ENCODE peak calls at places on chromosomes 7 and 10, in nine cellular contexts. L, Q, R, B, S, O, W, Z and M are unnamed samples. For H3K36me3, the result is how much of the 10 kb centered on the place peaks cover.

GRCh38 chr7:143285454-143285756 is 647 bp downstream of the TMEM139 start:
- DNase-seq in Z (no peak), B (no peak), S (peak), O (no peak), W (peak), L (no peak), R (no peak), Q (no peak), M (no peak)

GRCh38 chr10:10482613-10483012 is 535.1 kb upstream of the CELF2 start:
- DNase-seq in B (no peak), Q (no peak), O (no peak), S (no peak), Z (no peak), W (no peak), L (no peak), R (no peak), M (no peak)

GRCh38 chr10:71533936-71534335 is 137.2 kb downstream of the CDH23 start:
- DNase-seq in Z (no peak), W (no peak), Q (no peak), L (no peak), B (no peak), R (no peak), O (no peak), S (no peak), M (no peak)

GRCh38 chr10:33661580-33662269 is 327.3 kb upstream of the NRP1 start:
- DNase-seq in S (peak), W (peak), Z (no peak), Q (no peak), R (peak), B (peak), L (peak), O (peak), M (no peak)

GRCh38 chr10:79241990-79242619 is 105.2 kb upstream of the PPIF start:
- DNase-seq in Z (peak), B (peak), L (peak), Q (peak), R (peak), S (peak), O (peak), W (peak), M (no peak)

GRCh38 chr7:157645539-157645938 is 308.7 kb downstream of the DNAJB6 start:
- DNase-seq in Z (no peak), W (no peak), Q (no peak), L (no peak), O (no peak), S (no peak), R (peak), B (no peak), M (no peak)

GRCh38 chr7:5231811-5232484 is 41.9 kb downstream of the WIPI2 start:
- DNase-seq in O (peak), Q (no peak), Z (no peak), L (no peak), R (no peak), B (no peak), W (no peak), S (peak), M (no peak)

GRCh38 chr7:66557214-66558200 is 71.2 kb upstream of the KCTD7 start:
- DNase-seq in R (peak), W (peak), B (peak), L (peak), Q (peak), Z (peak), S (peak), O (peak), M (peak)

GRCh38 chr10:71985542-71986250 is 21.5 kb downstream of the CHST3 start:
- DNase-seq in L (no peak), S (peak), Z (no peak), Q (no peak), W (no peak), R (peak), O (peak), B (peak), M (no peak)

GRCh38 chr7:35714862-35715261 is 19.9 kb upstream of the HERPUD2 start:
- DNase-seq in W (no peak), R (no peak), B (no peak), O (no peak), S (no peak), L (no peak), Q (no peak), Z (no peak), M (no peak)

GRCh38 chr10:65032867-65033769 is 1511.9 kb downstream of the REEP3 start:
- DNase-seq in Q (no peak), L (no peak), R (no peak), B (no peak), W (no peak), O (no peak), S (no peak), Z (no peak), M (no peak)

GRCh38 chr10:69497611-69498390 is 46.5 kb downstream of the TSPAN15 start:
- DNase-seq in R (no peak), Z (no peak), Q (no peak), S (peak), W (no peak), O (no peak), B (no peak), L (peak), M (no peak)

GRCh38 chr7:138449580-138449979 is 10.5 kb upstream of the TRIM24 start:
- DNase-seq in O (no peak), B (peak), Z (peak), L (no peak), R (no peak), W (no peak), S (no peak), Q (no peak), M (peak)

GRCh38 chr7:118478236-118478635 is 253.7 kb downstream of the ANKRD7 start:
- DNase-seq in W (no peak), R (no peak), O (no peak), Q (no peak), S (no peak), L (no peak), Z (no peak), B (no peak), M (no peak)

GRCh38 chr10:25766687-25767221 is 167.3 kb upstream of the MYO3A start:
- DNase-seq in S (no peak), R (no peak), O (no peak), L (no peak), B (peak), Q (no peak), W (no peak), Z (no peak), M (no peak)

GRCh38 chr7:36994456-36995112 is 270.3 kb upstream of the AOAH start:
- DNase-seq in L (no peak), S (no peak), Q (no peak), R (no peak), Z (no peak), O (no peak), B (no peak), W (no peak), M (no peak)

GRCh38 chr7:115933463-115933862 is 97.1 kb downstream of the TFEC start:
- DNase-seq in Z (no peak), W (no peak), R (no peak), S (no peak), Q (no peak), O (no peak), B (no peak), L (no peak), M (peak)
- H3K4me3 ChIP-seq in Z (no peak), W (no peak), R (no peak), S (no peak), Q (no peak), O (no peak), B (no peak), L (no peak), M (no peak)

DNA sequence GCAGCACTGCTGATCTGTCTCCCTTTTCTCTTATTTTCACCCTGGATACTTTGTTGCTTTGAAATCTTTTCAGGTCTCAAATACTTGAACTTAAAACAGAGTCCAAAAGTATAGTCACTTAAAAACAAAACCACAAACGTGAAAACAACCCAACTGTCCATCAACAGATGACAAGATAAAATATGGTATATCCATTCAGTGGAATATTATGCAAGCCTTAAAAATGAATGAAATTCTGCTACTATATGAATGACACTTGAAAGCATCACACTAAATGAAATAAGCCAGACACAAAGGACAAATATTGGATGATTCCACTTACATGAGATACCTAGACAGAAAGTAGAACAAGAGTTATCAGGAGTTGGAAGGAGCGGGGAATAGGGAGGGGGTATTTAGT is 44.7 kb upstream of the EFCAB10 start:
- DNase-seq in W (no peak), Z (no peak), S (no peak), L (no peak), B (no peak), O (no peak), R (no peak), Q (no peak), M (no peak)
- H3K36me3 ChIP-seq in W (under half), Z (under half), S (under half), L (under half), B (under half), O (under half), R (under half), Q (under half), M (under half)

GRCh38 chr7:24715171-24715570 is 42.1 kb downstream of the GSDME start:
- DNase-seq in L (no peak), O (no peak), Z (no peak), W (no peak), R (no peak), Q (no peak), B (no peak), S (no peak), M (no peak)
- H3K4me3 ChIP-seq in L (no peak), O (no peak), Z (no peak), W (no peak), R (no peak), Q (no peak), B (no peak), S (no peak), M (no peak)

GRCh38 chr7:99035723-99036530 is 108.0 kb downstream of the SMURF1 start:
- DNase-seq in R (peak), Q (no peak), O (no peak), L (no peak), S (no peak), W (no peak), B (no peak), Z (no peak), M (no peak)

GRCh38 chr7:99038086-99038855 is 105.6 kb downstream of the SMURF1 start:
- DNase-seq in B (no peak), L (no peak), S (no peak), W (no peak), Q (no peak), R (no peak), O (no peak), Z (no peak), M (no peak)

GRCh38 chr7:99034932-99035722 is 108.8 kb downstream of the SMURF1 start:
- DNase-seq in S (no peak), R (peak), O (no peak), L (no peak), W (no peak), Z (no peak), Q (no peak), B (no peak), M (no peak)

GRCh38 chr7:99037327-99037940 is 106.5 kb downstream of the SMURF1 start:
- DNase-seq in B (no peak), R (no peak), Z (no peak), Q (no peak), L (no peak), W (no peak), O (no peak), S (no peak), M (no peak)

GRCh38 chr7:99036531-99037175 is 107.3 kb downstream of the SMURF1 start:
- DNase-seq in S (no peak), B (peak), W (no peak), R (peak), L (no peak), O (no peak), Q (no peak), Z (no peak), M (no peak)
- H3K36me3 ChIP-seq in S (half or more), B (half or more), W (half or more), R (half or more), L (under half), O (under half), Q (under half), Z (half or more), M (half or more)

GRCh38 chr7:69184339-69184738 is 413.9 kb upstream of the AUTS2 start:
- DNase-seq in O (peak), Z (no peak), R (no peak), Q (no peak), S (no peak), W (no peak), B (no peak), L (no peak), M (no peak)

GRCh38 chr7:69186974-69187373 is 411.3 kb upstream of the AUTS2 start:
- DNase-seq in Q (no peak), Z (no peak), S (no peak), R (no peak), O (no peak), W (no peak), B (no peak), L (no peak), M (no peak)

GRCh38 chr7:69187824-69188335 is 410.4 kb upstream of the AUTS2 start:
- DNase-seq in W (no peak), R (no peak), Q (no peak), O (no peak), S (no peak), L (no peak), Z (no peak), B (peak), M (no peak)

GRCh38 chr7:69182596-69183467 is 415.4 kb upstream of the AUTS2 start:
- DNase-seq in S (no peak), Z (no peak), B (no peak), Q (no peak), W (no peak), L (no peak), R (no peak), O (no peak), M (no peak)

DNA sequence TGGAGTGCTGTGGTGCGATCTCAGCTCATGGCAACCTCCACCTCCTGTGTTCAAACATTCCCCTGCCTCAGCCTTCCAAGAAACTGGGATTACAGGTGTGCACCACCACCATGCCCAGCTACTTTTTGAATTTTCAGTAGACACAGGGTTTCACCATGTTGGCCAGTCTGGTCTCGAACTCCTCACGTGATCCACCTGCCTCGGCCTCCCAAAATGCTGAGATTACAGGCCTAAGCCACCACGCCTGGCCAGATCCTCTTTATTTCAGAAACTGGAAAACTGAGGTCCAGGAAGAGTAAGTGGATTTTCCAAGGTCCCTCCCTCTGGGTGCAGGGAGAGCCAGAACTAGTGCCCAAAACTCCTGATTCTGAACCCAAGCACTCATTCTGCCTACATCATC is 413.1 kb upstream of the AUTS2 start:
- DNase-seq in W (no peak), O (no peak), S (no peak), R (no peak), Q (no peak), Z (no peak), L (no peak), B (no peak), M (no peak)
- H3K4me3 ChIP-seq in W (no peak), O (no peak), S (no peak), R (no peak), Q (no peak), Z (no peak), L (no peak), B (no peak), M (no peak)

GRCh38 chr10:28874210-28874609 is 196.9 kb downstream of the BAMBI start:
- DNase-seq in Z (no peak), W (no peak), S (no peak), L (no peak), O (no peak), B (no peak), R (no peak), Q (no peak), M (no peak)
- H3K36me3 ChIP-seq in Z (under half), W (under half), S (under half), L (under half), O (under half), B (under half), R (under half), Q (under half), M (under half)